ENCODE peak calls at places on chromosome 1, in six cellular contexts. T is right lobe of liver, Y is heart left ventricle, I is keratinocyte, D is adrenal gland, V is OCI-LY7. H is an unnamed sample.

GRCh38 chr1:179095924-179096323 is 14.1 kb downstream of the TOR3A start:
- DNase-seq in T (peak; percentile 63), Y (no peak), I (no peak), D (no peak), V (no peak), H (no peak)

GRCh38 chr1:21631944-21632887 is 36.9 kb downstream of the RAP1GAP start:
- DNase-seq in T (peak; percentile 49), Y (no peak), I (no peak), D (peak; percentile 90), V (no peak), H (no peak)

GRCh38 chr1:218353656-218354055 is 8.5 kb downstream of the TGFB2 start:
- DNase-seq in T (no peak), Y (no peak), I (no peak), D (no peak), V (no peak), H (no peak)

GRCh38 chr1:214476958-214477870 is 74.2 kb downstream of the PTPN14 start:
- DNase-seq in T (no peak), Y (no peak), I (peak; percentile 97), D (no peak), V (no peak), H (peak; percentile 80)

GRCh38 chr1:98903261-98903660 is 101.4 kb downstream of the PLPPR5 start:
- DNase-seq in T (no peak), Y (no peak), I (no peak), D (no peak), V (no peak), H (no peak)

GRCh38 chr1:9643351-9644256 is 7.9 kb upstream of the PIK3CD start:
- DNase-seq in T (no peak), Y (no peak), I (no peak), D (no peak), V (no peak), H (no peak)

GRCh38 chr1:13549521-13549920 is 34.1 kb upstream of the PDPN start:
- DNase-seq in T (no peak), Y (no peak), I (no peak), D (peak; percentile 52), V (no peak), H (no peak)

GRCh38 chr1:203572134-203572625 is 54.5 kb upstream of the ATP2B4 start:
- DNase-seq in T (no peak), Y (no peak), I (no peak), D (no peak), V (no peak), H (no peak)

GRCh38 chr1:46043491-46044017 is 88.9 kb downstream of the PIK3R3 start:
- DNase-seq in T (no peak), Y (no peak), I (no peak), D (no peak), V (peak; percentile 98), H (no peak)

GRCh38 chr1:33140153-33141149 is 41.4 kb downstream of the TRIM62 start:
- DNase-seq in T (no peak), Y (no peak), I (no peak), D (peak; percentile 61), V (no peak), H (no peak)

GRCh38 chr1:234929369-234929768 is 199.3 kb downstream of the TOMM20 start:
- DNase-seq in T (no peak), Y (no peak), I (no peak), D (no peak), V (no peak), H (no peak)

GRCh38 chr1:29056256-29056655 is 67.4 kb downstream of the TMEM200B start:
- DNase-seq in T (no peak), Y (no peak), I (no peak), D (no peak), V (no peak), H (no peak)

GRCh38 chr1:234958066-234958701 is 170.5 kb downstream of the TOMM20 start:
- DNase-seq in T (peak; percentile 57), Y (no peak), I (no peak), D (no peak), V (no peak), H (no peak)

GRCh38 chr1:40039245-40039756 is 1.2 kb upstream of the CAP1 start:
- DNase-seq in T (no peak), Y (no peak), I (no peak), D (peak; percentile 61), V (peak; percentile 88), H (no peak)

GRCh38 chr1:63967901-63968300 is 194.1 kb downstream of the ROR1 start:
- DNase-seq in T (no peak), Y (no peak), I (no peak), D (no peak), V (no peak), H (no peak)

GRCh38 chr1:8903410-8903809 is 24.9 kb upstream of the ENO1 start:
- DNase-seq in T (no peak), Y (no peak), I (no peak), D (no peak), V (no peak), H (no peak)

GRCh38 chr1:160030657-160031367 is 978 bp downstream of the PIGM start:
- DNase-seq in T (no peak), Y (no peak), I (no peak), D (peak; percentile 28), V (peak; percentile 25), H (no peak)

GRCh38 chr1:6294868-6295556 is 34.1 kb upstream of the GPR153 start:
- DNase-seq in T (no peak), Y (no peak), I (no peak), D (no peak), V (no peak), H (no peak)

GRCh38 chr1:156931553-156931952 is 11.1 kb downstream of the LRRC71 start:
- DNase-seq in T (peak; percentile 34), Y (no peak), I (no peak), D (no peak), V (no peak), H (no peak)

GRCh38 chr1:200342511-200343400 is 67.1 kb downstream of the ZNF281 start:
- DNase-seq in T (no peak), Y (no peak), I (no peak), D (no peak), V (no peak), H (no peak)

GRCh38 chr1:178311164-178311563 is 185.6 kb downstream of the CLEC20A start:
- DNase-seq in T (no peak), Y (no peak), I (no peak), D (no peak), V (no peak), H (no peak)

GRCh38 chr1:53328490-53329182 is 766 bp upstream of the LRP8 start:
- DNase-seq in T (peak; percentile 11), Y (no peak), I (no peak), D (no peak), V (peak; percentile 62), H (peak; percentile 42)

GRCh38 chr1:209850342-209850979 is 22.7 kb downstream of the UTP25 start:
- DNase-seq in T (peak; percentile 40), Y (peak; percentile 54), I (no peak), D (peak; percentile 59), V (peak; percentile 30), H (no peak)

GRCh38 chr1:205810448-205811157 is 2.4 kb downstream of the SLC41A1 start:
- DNase-seq in T (no peak), Y (no peak), I (no peak), D (no peak), V (peak; percentile 33), H (no peak)

GRCh38 chr1:21292991-21293536 is 2.8 kb upstream of the ECE1 start:
- DNase-seq in T (no peak), Y (peak; percentile 62), I (no peak), D (no peak), V (peak; percentile 86), H (no peak)

GRCh38 chr1:41371630-41372599 is 10.7 kb downstream of the FOXO6 start:
- DNase-seq in T (no peak), Y (peak; percentile 66), I (no peak), D (no peak), V (no peak), H (no peak)

GRCh38 chr1:168246506-168246905 is 20.7 kb downstream of the SFT2D2 start:
- DNase-seq in T (no peak), Y (no peak), I (no peak), D (no peak), V (no peak), H (no peak)

GRCh38 chr1:65039508-65039907 is 73.2 kb upstream of the JAK1 start:
- DNase-seq in T (no peak), Y (no peak), I (no peak), D (no peak), V (no peak), H (no peak)

GRCh38 chr1:84271452-84272273 is 29.8 kb upstream of the SAMD13 start:
- DNase-seq in T (no peak), Y (no peak), I (no peak), D (no peak), V (peak; percentile 85), H (no peak)

GRCh38 chr1:44168520-44169098 is 27.2 kb upstream of the KLF18 start:
- DNase-seq in T (no peak), Y (no peak), I (no peak), D (no peak), V (no peak), H (no peak)

GRCh38 chr1:3543076-3544049 is 67.9 kb downstream of the MEGF6 start:
- DNase-seq in T (no peak), Y (no peak), I (no peak), D (peak; percentile 7), V (no peak), H (peak; percentile 81)

GRCh38 chr1:12179111-12179519 is 12.3 kb downstream of the TNFRSF1B start:
- DNase-seq in T (no peak), Y (no peak), I (no peak), D (peak; percentile 54), V (no peak), H (no peak)
- H3K27ac ChIP-seq in T (peak overlapping the region; percentile 92), Y (peak overlapping the region; percentile 65), I (no peak overlapping the region), D (peak overlapping the region; percentile 60), V (no peak overlapping the region), H (no peak overlapping the region)

GRCh38 chr1:94121411-94121821 is 468 bp upstream of the ABCA4 start:
- DNase-seq in T (no peak), Y (no peak), I (no peak), D (no peak), V (no peak), H (no peak)
- H3K4me1 ChIP-seq in T (peaks cover 5% of the 10 kb centered on the region), Y (peaks cover 12% of the 10 kb centered on the region), I (no peaks in the 10 kb centered on the region), D (no peaks in the 10 kb centered on the region), V (no peaks in the 10 kb centered on the region), H (no peaks in the 10 kb centered on the region)

DNA sequence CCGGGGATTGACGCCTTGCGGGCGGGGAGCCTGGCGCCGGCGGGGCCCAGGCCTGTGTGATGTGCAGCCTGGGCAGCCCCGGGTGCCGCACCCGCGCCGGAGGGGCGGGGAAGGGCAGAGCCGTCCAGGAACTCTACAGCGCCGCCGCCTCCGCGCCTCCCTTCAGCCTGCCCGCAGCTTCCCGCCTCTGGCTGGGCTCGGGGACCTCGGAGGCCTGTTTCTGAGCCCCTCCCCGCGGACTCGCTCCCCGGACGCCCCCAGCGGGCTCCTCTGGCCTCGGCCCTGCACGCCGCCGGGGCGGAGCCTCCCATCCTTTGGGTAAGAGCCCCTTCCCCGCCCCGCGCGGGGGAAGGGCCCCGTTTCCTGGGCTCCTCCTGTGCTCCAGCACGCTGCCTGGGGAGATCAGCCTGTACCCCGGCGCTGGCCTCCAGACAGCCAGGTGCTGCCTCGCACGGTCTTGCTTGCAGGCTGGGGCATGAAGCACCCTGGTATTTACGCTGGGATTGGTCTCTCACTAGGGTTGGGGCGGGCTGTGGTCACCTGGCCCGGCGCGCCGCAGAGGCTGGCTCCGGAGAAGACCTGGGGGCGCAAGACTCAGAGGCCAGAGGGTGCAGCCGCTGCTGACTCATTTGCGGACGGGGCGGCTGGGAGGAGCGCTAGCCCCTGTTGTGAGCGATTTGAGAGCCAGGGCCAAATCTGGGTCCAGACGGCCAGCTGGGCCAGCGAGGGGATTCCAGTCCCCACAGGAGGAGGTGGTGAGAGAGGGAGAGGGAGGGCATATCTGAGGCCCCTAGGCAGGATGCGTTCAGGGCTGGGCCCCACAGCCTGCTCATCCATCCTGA is 5.7 kb upstream of the ACOT11 start:
- DNase-seq in T (peak; percentile 72), Y (peak; percentile 68), I (peak; percentile 91), D (peak; percentile 63), V (peak; percentile 42), H (peak; percentile 97)
- TF ChIP-seq CTCF in T (no peak), Y (peak; percentile 14), I (peak; percentile 30), D (peak; percentile 7), V (peak; percentile 22), H (peak; percentile 44)

GRCh38 chr1:17683551-17683950 is 71.6 kb upstream of the ACTL8 start:
- DNase-seq in T (no peak), Y (no peak), I (no peak), D (no peak), V (no peak), H (no peak)
- H3K27ac ChIP-seq in T (no peak overlapping the region), Y (no peak overlapping the region), I (no peak overlapping the region), D (no peak overlapping the region), V (no peak overlapping the region), H (no peak overlapping the region)